ENCODE peak calls at places on chromosomes 13 and 19, in four cellular contexts. Y, H, Q and G are unnamed samples.

GRCh38 chr13:30113531-30113930 is 193.8 kb downstream of the KATNAL1 start:
- DNase-seq in Y (no peak), Q (no peak), H (no peak), G (no peak)

GRCh38 chr13:27360562-27360961 is 63.9 kb upstream of the GTF3A start:
- DNase-seq in Y (no peak), H (no peak), Q (no peak), G (no peak)

GRCh38 chr19:45676851-45677263 is 8.8 kb downstream of the GIPR start:
- DNase-seq in Q (peak), H (no peak), Y (peak), G (peak)

GRCh38 chr19:33052352-33052972 is 12.2 kb downstream of the RHPN2 start:
- DNase-seq in Y (no peak), Q (no peak), H (no peak), G (no peak)

GRCh38 chr13:31394491-31394890 is 194.7 kb downstream of the B3GLCT start:
- DNase-seq in H (no peak), Y (no peak), Q (no peak), G (no peak)

GRCh38 chr19:17996826-17997316 is 11.1 kb upstream of the ARRDC2 start:
- DNase-seq in Y (peak), Q (peak), H (peak), G (peak)

GRCh38 chr13:75875450-75875849 is 239.3 kb downstream of the LMO7 start:
- DNase-seq in H (no peak), Y (no peak), Q (no peak), G (no peak)

GRCh38 chr19:18392417-18392816 is 5.0 kb downstream of the LRRC25 start:
- DNase-seq in Y (no peak), H (no peak), Q (no peak), G (no peak)

GRCh38 chr19:1860821-1861598 is 2.4 kb downstream of the KLF16 start:
- DNase-seq in Q (no peak), Y (no peak), H (no peak), G (no peak)

GRCh38 chr19:19662866-19663291 is 597 bp downstream of the ATP13A1 start:
- DNase-seq in H (no peak), Y (no peak), Q (no peak), G (no peak)

GRCh38 chr19:10863107-10863700 is 8.1 kb upstream of the CARM1 start:
- DNase-seq in Q (no peak), H (peak), Y (no peak), G (no peak)

GRCh38 chr13:37701972-37702371 is 103.4 kb upstream of the POSTN start:
- DNase-seq in H (no peak), Y (no peak), Q (no peak), G (no peak)

GRCh38 chr19:58387338-58388174 is 487 bp downstream of the RPS5 start:
- DNase-seq in H (no peak), Q (no peak), Y (no peak), G (no peak)

GRCh38 chr19:49565261-49565660 is 15.1 kb downstream of the NOSIP start:
- DNase-seq in Y (no peak), H (no peak), Q (no peak), G (no peak)

GRCh38 chr13:26508885-26509284 is 48.6 kb upstream of the WASF3 start:
- DNase-seq in Q (no peak), Y (no peak), H (no peak), G (no peak)

GRCh38 chr13:113532156-113532806 is 41.8 kb upstream of the DCUN1D2 start:
- DNase-seq in H (no peak), Q (no peak), Y (no peak), G (no peak)

GRCh38 chr13:64723735-64724134 is 2506.4 kb downstream of the PCDH9 start:
- DNase-seq in Y (no peak), Q (no peak), H (no peak), G (no peak)

GRCh38 chr19:29564574-29565005 is 38.8 kb downstream of the VSTM2B start:
- DNase-seq in Q (no peak), H (no peak), Y (no peak), G (no peak)

GRCh38 chr13:113559061-113559460 is 25.5 kb upstream of the TFDP1 start:
- DNase-seq in Q (no peak), H (no peak), Y (no peak), G (no peak)

GRCh38 chr13:73394066-73394465 is 335.3 kb downstream of the KLF5 start:
- DNase-seq in Y (no peak), Q (no peak), H (no peak), G (no peak)

GRCh38 chr19:35545855-35546381 is 492 bp downstream of the TMEM147 start:
- DNase-seq in Q (peak), H (peak), Y (peak), G (peak)

GRCh38 chr19:1767464-1767933 is 14.2 kb downstream of the ONECUT3 start:
- DNase-seq in Y (peak), H (peak), Q (peak), G (peak)

GRCh38 chr19:44447864-44448674 is at the start of gene ZNF229:
- DNase-seq in Y (peak), Q (peak), H (peak), G (peak)

GRCh38 chr13:110817143-110817542 is 97.7 kb downstream of the ANKRD10 start:
- DNase-seq in Q (no peak), Y (no peak), H (no peak), G (no peak)

GRCh38 chr13:112885782-112886268 is 83.2 kb upstream of the MCF2L start:
- DNase-seq in Y (no peak), H (peak), Q (no peak), G (no peak)

GRCh38 chr13:28337196-28338045 is 157.5 kb downstream of the FLT1 start:
- DNase-seq in Y (no peak), H (no peak), Q (no peak), G (no peak)

GRCh38 chr19:1455336-1456120 is 5.6 kb downstream of the APC2 start:
- DNase-seq in Q (no peak), H (peak), Y (no peak), G (peak)

GRCh38 chr13:66364346-66364745 is 865.8 kb downstream of the PCDH9 start:
- DNase-seq in H (no peak), Q (no peak), Y (no peak), G (no peak)

GRCh38 chr13:25137624-25137892 is 34.5 kb downstream of the AMER2 start:
- DNase-seq in Y (no peak), Q (no peak), H (no peak), G (no peak)

GRCh38 chr19:10431254-10431942 is 11.1 kb downstream of the PDE4A start:
- DNase-seq in H (no peak), Y (no peak), Q (no peak), G (peak)

GRCh38 chr19:35287713-35288112 is 4.2 kb upstream of the MAG start:
- DNase-seq in Q (no peak), Y (no peak), H (no peak), G (no peak)